ENCODE peak calls at places on chromosomes 13 and 19, in four cellular contexts. V, M, Z and J are unnamed samples.

GRCh38 chr19:38735257-38735686 is 9.0 kb downstream of the CAPN12 start:
- DNase-seq in V (no peak), M (no peak), Z (no peak), J (peak; percentile 42)

GRCh38 chr19:56114051-56114694 is 6.9 kb downstream of the ZNF787 start:
- DNase-seq in V (no peak), M (no peak), Z (no peak), J (no peak)

GRCh38 chr19:368624-369020 is 24.0 kb upstream of the MIER2 start:
- DNase-seq in V (no peak), M (no peak), Z (no peak), J (peak; percentile 22)

GRCh38 chr13:102597029-102598015 is 536 bp downstream of the TPP2 start:
- DNase-seq in V (peak; percentile 30), M (no peak), Z (peak; percentile 38), J (peak; percentile 59)

GRCh38 chr19:42553292-42554045 is 25.2 kb upstream of the CEACAM1 start:
- DNase-seq in V (no peak), M (no peak), Z (no peak), J (no peak)

GRCh38 chr13:111049791-111050538 is 65.1 kb upstream of the ARHGEF7 start:
- DNase-seq in V (peak; percentile 47), M (peak; percentile 29), Z (no peak), J (peak; percentile 78)

GRCh38 chr13:47945738-47946137 is 55.3 kb downstream of the SUCLA2 start:
- DNase-seq in V (no peak), M (no peak), Z (no peak), J (no peak)

GRCh38 chr13:48000559-48001126 is 430 bp downstream of the SUCLA2 start:
- DNase-seq in V (peak; percentile 24), M (no peak), Z (no peak), J (no peak)

GRCh38 chr13:49563513-49563912 is 21.8 kb downstream of the RCBTB1 start:
- DNase-seq in V (no peak), M (no peak), Z (no peak), J (no peak)

GRCh38 chr13:105918842-105919741 is 616.4 kb downstream of the EFNB2 start:
- DNase-seq in V (no peak), M (no peak), Z (peak; percentile 53), J (peak; percentile 73)

GRCh38 chr19:11096210-11096841 is 7.1 kb downstream of the LDLR start:
- DNase-seq in V (peak; percentile 33), M (no peak), Z (peak; percentile 75), J (peak; percentile 32)

GRCh38 chr19:5037936-5038335 is 69.0 kb downstream of the KDM4B start:
- DNase-seq in V (no peak), M (no peak), Z (no peak), J (peak; percentile 91)

GRCh38 chr19:3818479-3818878 is 32.3 kb upstream of the MATK start:
- DNase-seq in V (no peak), M (no peak), Z (no peak), J (no peak)

GRCh38 chr19:19485161-19485997 is 30.0 kb downstream of the TSSK6 start:
- DNase-seq in V (no peak), M (no peak), Z (no peak), J (no peak)

GRCh38 chr19:49701271-49701786 is 10.4 kb downstream of the CPT1C start:
- DNase-seq in V (no peak), M (no peak), Z (no peak), J (no peak)
- H3K4me3 ChIP-seq in V (no peak overlapping the region), M (no peak overlapping the region), Z (no peak overlapping the region), J (no peak overlapping the region)

GRCh38 chr19:40277356-40277755 is 7.8 kb downstream of the AKT2 start:
- DNase-seq in V (no peak), M (no peak), Z (no peak), J (no peak)

GRCh38 chr19:40280608-40281221 is 4.4 kb downstream of the AKT2 start:
- DNase-seq in V (no peak), M (no peak), Z (no peak), J (no peak)

GRCh38 chr19:40279761-40280607 is 5.2 kb downstream of the AKT2 start:
- DNase-seq in V (no peak), M (no peak), Z (no peak), J (no peak)

GRCh38 chr19:40278361-40279045 is 6.6 kb downstream of the AKT2 start:
- DNase-seq in V (no peak), M (no peak), Z (no peak), J (no peak)

DNA sequence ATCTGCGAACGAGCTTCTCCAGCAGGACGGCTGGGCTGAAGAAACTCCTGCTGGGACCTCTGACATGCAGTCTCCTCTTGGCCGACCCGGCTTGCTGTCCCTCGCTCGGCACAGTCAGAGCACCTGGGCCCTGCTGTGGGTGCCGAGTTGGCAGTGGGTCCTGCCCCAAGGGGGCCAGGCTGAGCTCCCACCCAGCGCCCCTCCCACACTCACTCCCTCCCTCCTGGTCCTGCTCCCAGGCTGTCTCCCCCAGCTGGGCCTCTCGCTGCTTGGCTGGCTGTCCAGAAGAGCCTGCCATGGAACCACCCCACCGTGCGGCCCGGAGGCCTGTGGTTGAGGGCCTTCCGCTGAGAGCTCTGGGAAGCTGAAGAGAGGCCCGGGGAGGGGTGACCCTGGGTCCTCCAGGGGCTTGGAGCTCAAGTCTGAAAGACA is 6.0 kb downstream of the AKT2 start:
- DNase-seq in V (peak; percentile 54), M (peak; percentile 49), Z (no peak), J (no peak)
- H3K4me1 ChIP-seq in V (peaks cover 56% of the 10 kb centered on the region), M (peaks cover 75% of the 10 kb centered on the region), Z (peaks cover 41% of the 10 kb centered on the region), J (peaks cover 6% of the 10 kb centered on the region)

DNA sequence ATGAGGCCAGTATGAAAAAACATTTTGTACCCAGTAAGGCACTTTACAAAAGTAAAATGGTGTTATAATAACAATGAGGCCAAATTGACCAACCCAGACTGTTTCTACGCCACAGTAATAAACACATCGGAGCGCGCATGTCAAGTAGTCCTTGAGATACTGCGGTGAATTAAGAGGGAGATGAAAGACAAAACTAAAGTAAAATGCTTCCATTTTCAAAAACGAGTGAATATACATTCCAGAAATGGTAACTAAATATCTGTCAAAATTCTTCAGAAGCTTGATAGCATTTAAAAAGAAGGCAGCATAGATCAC is 19.0 kb downstream of the N4BP2L1 start:
- DNase-seq in V (no peak), M (no peak), Z (no peak), J (peak; percentile 23)
- H3K4me3 ChIP-seq in V (no peak overlapping the region), M (no peak overlapping the region), Z (no peak overlapping the region), J (no peak overlapping the region)

GRCh38 chr13:46571941-46572340 is 19.0 kb downstream of the LRCH1 start:
- DNase-seq in V (no peak), M (no peak), Z (no peak), J (no peak)
- H3K4me1 ChIP-seq in V (peaks cover 9% of the 10 kb centered on the region), M (peaks cover 9% of the 10 kb centered on the region), Z (no peaks in the 10 kb centered on the region), J (peaks cover 28% of the 10 kb centered on the region)